ENCODE peak calls at places on chromosomes 12 and 14, in six cellular contexts. F is GM12891, W is uterus, J is endothelial cell of umbilical vein, C is A549, M is ovary. S is an unnamed sample.

GRCh38 chr12:54359762-54360351 is 4.4 kb downstream of the GPR84 start:
- DNase-seq in F (no peak), W (no peak), J (no peak), C (no peak), M (no peak), S (no peak)

GRCh38 chr12:122889658-122890561 is 6.0 kb downstream of the VPS37B start:
- DNase-seq in F (no peak), W (no peak), J (no peak), C (no peak), M (no peak), S (peak)

GRCh38 chr12:126036348-126036747 is 971.1 kb downstream of the AACS start:
- DNase-seq in F (no peak), W (no peak), J (no peak), C (no peak), M (no peak), S (no peak)

GRCh38 chr12:41459815-41460214 is 271.7 kb downstream of the PDZRN4 start:
- DNase-seq in F (no peak), W (no peak), J (no peak), C (no peak), M (no peak), S (no peak)

GRCh38 chr12:68373836-68374314 is 41.7 kb upstream of the MDM1 start:
- DNase-seq in F (no peak), W (no peak), J (no peak), C (no peak), M (no peak), S (peak)

GRCh38 chr14:58639842-58640484 is 2.2 kb downstream of the DACT1 start:
- DNase-seq in F (no peak), W (no peak), J (peak), C (peak), M (no peak), S (peak)

GRCh38 chr12:55073043-55074022 is 52.9 kb upstream of the OR9K2 start:
- DNase-seq in F (no peak), W (peak), J (peak), C (peak), M (peak), S (peak)

GRCh38 chr12:104426926-104427546 is 29.7 kb upstream of the CHST11 start:
- DNase-seq in F (no peak), W (no peak), J (no peak), C (no peak), M (no peak), S (no peak)

GRCh38 chr14:75832621-75833297 is 149.0 kb downstream of the TGFB3 start:
- DNase-seq in F (no peak), W (no peak), J (no peak), C (no peak), M (peak), S (no peak)

GRCh38 chr14:101977311-101978071 is 13.1 kb downstream of the DYNC1H1 start:
- DNase-seq in F (no peak), W (no peak), J (no peak), C (no peak), M (no peak), S (no peak)

GRCh38 chr14:37034410-37035285 is 137.8 kb downstream of the SLC25A21 start:
- DNase-seq in F (no peak), W (peak), J (no peak), C (no peak), M (no peak), S (no peak)

GRCh38 chr14:49203676-49204075 is 382.5 kb downstream of the RPS29 start:
- DNase-seq in F (no peak), W (no peak), J (no peak), C (no peak), M (no peak), S (no peak)

GRCh38 chr12:111467092-111467861 is 61.6 kb downstream of the SH2B3 start:
- DNase-seq in F (no peak), W (no peak), J (peak), C (no peak), M (no peak), S (no peak)

GRCh38 chr12:27534060-27534764 is 10.2 kb downstream of the PPFIBP1 start:
- DNase-seq in F (no peak), W (no peak), J (no peak), C (no peak), M (no peak), S (no peak)

GRCh38 chr14:72847721-72848120 is 46.2 kb downstream of the DPF3 start:
- DNase-seq in F (no peak), W (no peak), J (no peak), C (no peak), M (no peak), S (no peak)

GRCh38 chr12:27142102-27142721 is 59.8 kb upstream of the C12orf71 start:
- DNase-seq in F (peak), W (peak), J (peak), C (peak), M (peak), S (peak)

GRCh38 chr12:123961585-123961984 is 11.0 kb downstream of the CCDC92 start:
- DNase-seq in F (no peak), W (no peak), J (no peak), C (no peak), M (no peak), S (no peak)

GRCh38 chr12:49017764-49018281 is 753 bp downstream of the PRKAG1 start:
- DNase-seq in F (no peak), W (no peak), J (peak), C (no peak), M (peak), S (peak)

GRCh38 chr12:112409064-112409905 is at the start of gene RPL6:
- DNase-seq in F (peak), W (peak), J (peak), C (peak), M (peak), S (peak)

GRCh38 chr14:76261371-76261811 is 109.7 kb downstream of the GPATCH2L start:
- DNase-seq in F (no peak), W (no peak), J (no peak), C (no peak), M (no peak), S (no peak)

GRCh38 chr14:72892103-72892878 is 1.6 kb downstream of the DPF3 start:
- DNase-seq in F (no peak), W (no peak), J (peak), C (no peak), M (peak), S (no peak)

GRCh38 chr14:106442857-106443256 is 916.5 kb downstream of the TMEM121 start:
- DNase-seq in F (no peak), W (no peak), J (no peak), C (no peak), M (no peak), S (peak)

GRCh38 chr14:30779210-30779609 is 95.1 kb upstream of the COCH start:
- DNase-seq in F (no peak), W (no peak), J (no peak), C (no peak), M (no peak), S (no peak)

GRCh38 chr12:45483571-45483970 is 245.9 kb upstream of the ARID2 start:
- DNase-seq in F (no peak), W (peak), J (no peak), C (no peak), M (peak), S (no peak)

GRCh38 chr12:117686911-117687377 is 281.8 kb downstream of the KSR2 start:
- DNase-seq in F (no peak), W (peak), J (peak), C (peak), M (no peak), S (no peak)

GRCh38 chr14:30921305-30921704 is 46.9 kb downstream of the COCH start:
- DNase-seq in F (no peak), W (no peak), J (peak), C (no peak), M (no peak), S (peak)

GRCh38 chr12:121968880-121969279 is 50.5 kb downstream of the CFAP251 start:
- DNase-seq in F (no peak), W (no peak), J (no peak), C (no peak), M (no peak), S (no peak)

GRCh38 chr12:40039598-40039997 is 66.3 kb downstream of the SLC2A13 start:
- DNase-seq in F (no peak), W (no peak), J (no peak), C (no peak), M (no peak), S (no peak)

GRCh38 chr12:56188786-56189335 is 422 bp downstream of the SMARCC2 start:
- DNase-seq in F (peak), W (no peak), J (peak), C (peak), M (no peak), S (no peak)

GRCh38 chr12:48817957-48818830 is at the start of gene CACNB3:
- DNase-seq in F (peak), W (peak), J (peak), C (peak), M (peak), S (peak)

GRCh38 chr12:55696141-55696540 is 11.6 kb downstream of the ITGA7 start:
- DNase-seq in F (no peak), W (peak), J (no peak), C (no peak), M (no peak), S (no peak)

GRCh38 chr12:65885312-65885711 is 61.0 kb downstream of the HMGA2 start:
- DNase-seq in F (no peak), W (no peak), J (peak), C (no peak), M (no peak), S (no peak)

GRCh38 chr12:64824500-64825142 is at the start of gene TBC1D30:
- DNase-seq in F (peak), W (peak), J (peak), C (no peak), M (peak), S (peak)

GRCh38 chr12:24496755-24497154 is 452.1 kb downstream of the BCAT1 start:
- DNase-seq in F (no peak), W (no peak), J (no peak), C (no peak), M (no peak), S (no peak)

GRCh38 chr12:109302358-109302757 is 6.7 kb downstream of the FOXN4 start:
- DNase-seq in F (no peak), W (no peak), J (no peak), C (peak), M (no peak), S (peak)

GRCh38 chr14:22012452-22012851 is 338.8 kb upstream of the OR4E1 start:
- DNase-seq in F (no peak), W (no peak), J (no peak), C (no peak), M (no peak), S (no peak)

GRCh38 chr14:22561661-22562579 is 27.1 kb downstream of the DAD1 start:
- DNase-seq in F (no peak), W (no peak), J (peak), C (no peak), M (no peak), S (peak)

GRCh38 chr14:100634026-100634425 is 46.8 kb upstream of the BEGAIN start:
- DNase-seq in F (no peak), W (no peak), J (no peak), C (no peak), M (no peak), S (no peak)

DNA sequence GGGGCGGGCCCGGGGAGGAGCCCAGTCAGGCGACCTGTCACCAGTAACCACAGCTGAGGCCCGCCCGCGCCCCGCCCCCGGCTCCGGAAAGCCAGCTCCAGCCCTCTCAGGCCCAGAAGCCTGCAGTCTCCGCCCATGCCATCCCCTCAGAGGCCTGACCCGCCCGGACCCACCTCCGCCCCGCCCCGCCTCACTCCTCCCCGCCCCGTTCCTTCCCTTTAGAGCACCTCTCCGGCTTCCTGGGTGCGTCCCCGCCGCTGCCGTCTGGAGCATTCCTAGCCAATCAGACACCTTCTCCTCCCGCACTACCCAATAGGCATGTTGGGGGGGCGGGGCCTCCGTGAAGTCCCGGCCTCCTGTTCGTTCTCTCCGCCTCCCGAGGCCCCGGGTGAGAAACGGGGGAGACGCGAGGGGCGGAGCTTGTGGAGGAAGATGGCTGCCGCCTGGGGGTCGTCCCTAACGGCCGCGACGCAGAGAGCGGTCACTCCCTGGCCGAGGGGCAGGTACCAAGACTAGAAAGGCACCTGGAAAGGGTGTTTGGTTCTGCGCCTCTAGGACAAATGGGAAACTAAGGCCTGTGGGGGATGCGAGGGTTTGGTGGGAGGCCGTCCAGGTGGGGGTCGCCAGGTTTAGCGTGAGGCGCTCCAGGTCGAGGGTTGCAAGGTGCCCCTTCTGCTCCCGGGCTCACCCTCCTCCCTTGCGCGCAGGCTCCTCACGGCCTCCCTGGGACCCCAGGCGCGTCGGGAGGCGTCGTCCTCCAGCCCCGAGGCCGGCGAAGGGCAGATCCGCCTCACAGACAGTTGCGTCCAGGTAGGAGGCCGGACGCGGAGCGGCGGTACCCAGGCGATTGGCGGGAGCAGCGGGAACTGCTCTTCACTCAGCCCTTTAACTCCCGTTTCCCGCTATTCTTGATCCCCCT is at the start of gene ISCA2:
- DNase-seq in F (peak), W (peak), J (peak), C (peak), M (peak), S (peak)
- TF ChIP-seq POLR2A in F (peak), W (peak), J (no peak), C (peak), M (peak), S (peak)

DNA sequence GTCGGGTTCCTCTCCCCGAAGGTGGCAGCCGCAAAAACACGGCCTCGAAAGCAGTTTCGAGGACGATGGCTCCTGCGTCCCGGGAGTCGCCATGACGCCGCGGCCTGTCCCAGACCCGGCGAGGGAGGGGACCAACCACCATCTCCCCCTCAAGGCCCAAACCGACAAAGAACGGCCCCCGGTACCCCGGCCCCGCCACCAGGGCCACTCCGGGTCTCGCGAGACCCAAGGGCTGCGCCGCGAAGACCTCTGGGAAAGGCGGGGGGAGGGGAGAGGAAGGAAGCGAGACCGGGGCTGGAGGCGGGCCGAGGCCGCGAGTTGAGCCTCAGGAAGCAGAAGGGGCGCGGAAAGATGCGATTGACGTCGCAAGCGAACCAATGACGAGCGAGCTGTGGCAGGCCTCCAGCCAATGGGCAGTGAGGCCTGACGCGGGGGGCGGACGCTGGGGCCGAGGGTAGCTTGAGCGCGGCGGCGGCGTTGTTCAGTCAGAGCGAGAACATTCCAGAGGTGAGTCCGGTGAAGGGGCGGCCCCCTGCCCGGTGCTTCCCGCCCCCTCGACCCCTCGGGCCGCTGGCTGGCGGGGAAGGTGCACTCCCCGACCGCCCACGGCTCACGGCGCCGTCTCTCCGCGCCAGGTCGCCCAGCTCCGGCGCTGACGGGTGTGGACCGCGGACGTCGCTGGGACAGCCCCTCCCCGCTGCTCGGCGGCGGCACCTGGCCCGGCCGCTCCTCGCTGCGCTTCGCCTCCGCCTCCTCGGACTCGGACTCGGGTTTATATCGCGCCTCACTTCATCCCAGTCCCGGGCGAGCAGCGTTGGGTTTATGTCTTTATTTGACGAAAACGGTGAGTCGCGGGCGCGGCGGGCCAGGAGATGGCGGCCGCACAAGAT is at the start of gene EIF5:
- DNase-seq in F (peak), W (peak), J (peak), C (peak), M (peak), S (peak)
- TF ChIP-seq POLR2A in F (peak), W (peak), J (peak), C (peak), M (peak), S (peak)

DNA sequence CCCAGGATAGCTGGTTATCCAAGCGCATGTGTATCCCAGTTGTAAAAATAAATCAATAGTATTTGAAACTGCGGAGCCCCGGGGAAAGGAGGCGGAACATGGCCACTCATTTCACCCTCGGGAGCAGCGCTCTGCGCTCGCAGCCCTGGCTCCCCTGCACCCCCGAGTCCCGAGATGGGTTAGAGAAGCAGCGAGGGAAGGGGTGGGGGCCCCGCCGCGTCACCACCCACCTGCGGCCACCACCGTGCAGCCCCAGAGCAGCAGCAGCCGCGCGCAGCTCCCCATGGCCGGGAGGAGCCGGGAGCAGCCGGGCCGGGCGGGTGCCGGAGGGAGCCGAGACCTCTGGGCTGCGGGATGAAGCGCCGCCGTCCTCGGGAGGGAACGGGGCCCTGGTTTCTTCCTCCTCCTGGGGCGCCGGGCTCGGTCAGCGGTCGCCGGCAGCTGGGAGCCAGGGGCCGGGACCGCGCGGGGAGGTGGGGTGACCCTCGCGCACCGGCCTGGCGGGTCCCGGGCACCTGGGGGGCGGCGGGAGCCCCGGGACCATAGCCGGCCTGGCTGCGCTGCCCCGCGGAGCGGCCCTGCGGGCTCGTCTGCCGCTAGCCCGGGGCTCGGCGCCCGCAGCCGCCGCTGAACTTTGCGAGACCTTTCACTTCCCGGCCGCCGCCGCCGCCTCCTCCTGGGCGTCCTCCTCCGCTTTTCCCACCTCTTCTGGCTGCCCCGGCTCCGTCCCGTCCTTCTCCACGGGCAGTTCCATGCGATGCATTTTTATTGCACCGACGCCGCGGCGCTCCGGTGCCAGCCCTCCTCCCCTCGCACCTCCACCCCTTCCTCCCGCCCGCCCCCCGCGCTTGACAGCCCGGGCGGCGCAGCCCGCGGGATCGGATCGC is at the start of gene NTN4:
- DNase-seq in F (peak), W (peak), J (peak), C (peak), M (peak), S (peak)
- TF ChIP-seq POLR2A in F (no peak), W (no peak), J (peak), C (peak), M (peak), S (no peak)

GRCh38 chr12:2858334-2858733 is 1.5 kb upstream of the TEX52 start:
- DNase-seq in F (no peak), W (no peak), J (no peak), C (no peak), M (no peak), S (no peak)
- TF ChIP-seq POLR2A in F (no peak), W (no peak), J (no peak), C (no peak), M (no peak), S (no peak)

S was measured in NB4.